ENCODE peak calls at places on chromosome 13, in six cellular contexts. T is neuronal stem cell, D is IMR-90, R is H1, F is mesenchymal stem cell, V is H9. A is an unnamed sample.

GRCh38 chr13:105952233-105952767 is 583.2 kb downstream of the EFNB2 start:
- DNase-seq in D (no peak), R (no peak), T (no peak), V (no peak), F (no peak), A (no peak)

GRCh38 chr13:18943721-18944391 is 237.8 kb downstream of the TUBA3C start:
- DNase-seq in T (no peak), V (no peak), F (no peak), R (no peak), D (no peak), A (no peak)

GRCh38 chr13:39269411-39269810 is 231.2 kb downstream of the NHLRC3 start:
- DNase-seq in V (no peak), D (no peak), T (no peak), R (no peak), F (no peak), A (no peak)

GRCh38 chr13:107025991-107026390 is 458.1 kb upstream of the ARGLU1 start:
- DNase-seq in R (no peak), F (no peak), V (no peak), T (no peak), D (peak), A (peak)

GRCh38 chr13:95296326-95296939 is 4.8 kb downstream of the ABCC4 start:
- DNase-seq in F (no peak), D (no peak), R (no peak), T (no peak), V (peak), A (peak)

GRCh38 chr13:108496364-108497215 is 132.8 kb upstream of the MYO16 start:
- DNase-seq in D (no peak), T (peak), R (no peak), F (peak), V (peak), A (peak)

GRCh38 chr13:19161308-19161707 is 20.3 kb downstream of the TUBA3C start:
- DNase-seq in R (no peak), T (no peak), V (no peak), F (no peak), D (no peak), A (no peak)

GRCh38 chr13:63446329-63446728 is 2030.7 kb upstream of the PCDH20 start:
- DNase-seq in T (no peak), F (no peak), R (no peak), D (no peak), V (no peak), A (no peak)

GRCh38 chr13:32629313-32629712 is 43.1 kb downstream of the PDS5B start:
- DNase-seq in V (no peak), R (no peak), T (no peak), F (peak), D (peak), A (no peak)

GRCh38 chr13:101492251-101492910 is 39.9 kb downstream of the ITGBL1 start:
- DNase-seq in R (no peak), V (no peak), T (peak), D (peak), F (no peak), A (no peak)

GRCh38 chr13:108326318-108326717 is 56.8 kb downstream of the TNFSF13B start:
- DNase-seq in V (no peak), F (no peak), T (no peak), R (no peak), D (no peak), A (peak)

GRCh38 chr13:78160793-78161192 is 242.2 kb upstream of the EDNRB start:
- DNase-seq in V (no peak), T (no peak), R (no peak), F (peak), D (peak), A (no peak)

GRCh38 chr13:26872444-26873173 is 112.0 kb upstream of the GPR12 start:
- DNase-seq in T (peak), D (peak), F (peak), V (peak), R (peak), A (peak)

GRCh38 chr13:28474491-28475134 is 20.3 kb downstream of the FLT1 start:
- DNase-seq in F (peak), D (no peak), R (no peak), V (no peak), T (no peak), A (no peak)

GRCh38 chr13:46172531-46172991 is 9.4 kb downstream of the LCP1 start:
- DNase-seq in T (no peak), D (no peak), F (no peak), V (no peak), R (no peak), A (peak)

GRCh38 chr13:24038846-24039330 is 121.6 kb upstream of the SPATA13 start:
- DNase-seq in R (no peak), D (peak), F (peak), T (no peak), V (no peak), A (no peak)

GRCh38 chr13:29543230-29544215 is 52.0 kb downstream of the SLC7A1 start:
- DNase-seq in R (peak), V (peak), F (peak), D (peak), T (no peak), A (peak)

GRCh38 chr13:75621147-75621546 is 15.0 kb upstream of the LMO7 start:
- DNase-seq in F (no peak), D (peak), T (no peak), R (no peak), V (no peak), A (no peak)

GRCh38 chr13:68749801-68750200 is 1357.8 kb upstream of the ATXN8OS start:
- DNase-seq in R (no peak), F (no peak), T (no peak), D (no peak), V (no peak), A (no peak)

GRCh38 chr13:32125746-32126145 is 94.2 kb downstream of the FRY start:
- DNase-seq in T (no peak), F (no peak), V (no peak), D (no peak), R (no peak), A (no peak)

GRCh38 chr13:27794075-27794691 is 1.9 kb downstream of the GSX1 start:
- DNase-seq in D (no peak), T (no peak), V (no peak), F (no peak), R (no peak), A (no peak)

GRCh38 chr13:23477096-23477495 is 43.6 kb upstream of the SACS start:
- DNase-seq in V (no peak), D (peak), F (no peak), R (no peak), T (no peak), A (no peak)

GRCh38 chr13:47017476-47017875 is 120.6 kb upstream of the HTR2A start:
- DNase-seq in D (peak), R (no peak), F (no peak), T (no peak), V (no peak), A (no peak)

GRCh38 chr13:46665630-46666482 is 112.9 kb downstream of the LRCH1 start:
- DNase-seq in R (no peak), T (no peak), V (no peak), F (peak), D (no peak), A (peak)

GRCh38 chr13:57633950-57634828 is 2.6 kb downstream of the PCDH17 start:
- DNase-seq in R (no peak), T (no peak), V (peak), F (no peak), D (no peak), A (peak)

GRCh38 chr13:94712812-94713555 is 639 bp upstream of the SOX21 start:
- DNase-seq in V (peak), T (no peak), D (peak), R (no peak), F (peak), A (peak)

GRCh38 chr13:24217601-24218281 is 57.2 kb downstream of the SPATA13 start:
- DNase-seq in R (no peak), D (no peak), V (peak), F (peak), T (no peak), A (peak)

GRCh38 chr13:30333601-30334000 is 26.2 kb upstream of the KATNAL1 start:
- DNase-seq in R (no peak), T (no peak), F (no peak), D (no peak), V (no peak), A (no peak)

GRCh38 chr13:102847272-102848234 is 1.7 kb downstream of the ERCC5 start:
- DNase-seq in R (no peak), V (no peak), F (peak), T (no peak), D (peak), A (peak)

GRCh38 chr13:35471466-35472307 is 4.8 kb downstream of the MAB21L1 start:
- DNase-seq in V (no peak), D (no peak), F (peak), T (peak), R (no peak), A (peak)

GRCh38 chr13:72565893-72566292 is 161.5 kb downstream of the MZT1 start:
- DNase-seq in R (no peak), T (peak), F (peak), V (no peak), D (peak), A (peak)

GRCh38 chr13:82758056-82758455 is 1124.2 kb downstream of the SLITRK1 start:
- DNase-seq in D (peak), V (peak), T (no peak), R (peak), F (no peak), A (peak)

GRCh38 chr13:68152414-68152813 is 922.3 kb upstream of the PCDH9 start:
- DNase-seq in D (no peak), R (no peak), T (no peak), V (no peak), F (no peak), A (no peak)

GRCh38 chr13:22665531-22665930 is 515.2 kb upstream of the SGCG start:
- DNase-seq in F (no peak), V (no peak), D (no peak), T (no peak), R (no peak), A (no peak)

GRCh38 chr13:27920677-27921420 is 1.0 kb downstream of the PDX1 start:
- DNase-seq in F (peak), T (peak), R (no peak), D (peak), V (peak), A (peak)

GRCh38 chr13:26760835-26761582 is 423 bp upstream of the GPR12 start:
- DNase-seq in T (no peak), V (no peak), R (no peak), F (no peak), D (no peak), A (no peak)

GRCh38 chr13:24280722-24281121 is 28.7 kb upstream of the C1QTNF9 start:
- DNase-seq in F (no peak), R (no peak), D (peak), T (no peak), V (no peak), A (no peak)

GRCh38 chr13:102838273-102838672 is 7.6 kb upstream of the ERCC5 start:
- DNase-seq in F (no peak), V (no peak), T (no peak), R (no peak), D (peak), A (no peak)

DNA sequence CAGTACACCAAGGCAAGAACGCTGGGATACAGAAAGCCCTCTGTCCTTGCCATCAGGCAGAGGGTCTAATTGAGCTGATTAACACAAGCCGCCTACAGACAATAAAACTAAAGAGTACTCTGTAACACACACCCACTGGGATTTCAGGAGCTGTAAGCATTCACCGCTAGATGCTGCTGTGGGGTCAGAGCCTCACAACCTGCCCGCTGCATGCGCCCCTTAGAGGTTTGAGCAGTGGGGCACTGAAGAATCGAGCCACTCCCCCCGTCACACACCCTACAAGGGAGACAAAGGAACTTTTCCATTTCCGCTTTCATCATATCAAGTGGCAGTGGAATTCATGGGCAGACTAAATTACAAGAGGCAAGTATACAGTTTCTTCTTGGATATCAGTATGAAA is 1080.6 kb downstream of the PCDH17 start:
- DNase-seq in T (peak), R (peak), D (no peak), V (peak), F (no peak), A (peak)
- H2BK15ac ChIP-seq in T (no peak), R (no peak), D (no peak), V (no peak), F (no peak), A (no peak)

GRCh38 chr13:87666826-87667225 is 4.3 kb upstream of the SLITRK5 start:
- DNase-seq in T (no peak), R (no peak), F (peak), D (no peak), V (no peak), A (no peak)

GRCh38 chr13:87671824-87672603 is 843 bp downstream of the SLITRK5 start:
- DNase-seq in F (peak), D (no peak), R (no peak), V (peak), T (peak), A (peak)

GRCh38 chr13:87667686-87668085 is 3.5 kb upstream of the SLITRK5 start:
- DNase-seq in F (no peak), T (no peak), V (no peak), R (no peak), D (no peak), A (no peak)

GRCh38 chr13:87671031-87671823 is at the start of gene SLITRK5:
- DNase-seq in R (no peak), V (peak), D (peak), F (peak), T (peak), A (peak)

GRCh38 chr13:87669379-87669978 is 1.7 kb upstream of the SLITRK5 start:
- DNase-seq in D (peak), T (no peak), R (no peak), F (peak), V (peak), A (peak)
- H2BK15ac ChIP-seq in D (no peak), T (no peak), R (no peak), F (no peak), V (no peak), A (no peak)

GRCh38 chr13:54029720-54030119 is 1001.1 kb downstream of the OLFM4 start:
- DNase-seq in D (no peak), R (no peak), T (no peak), V (no peak), F (no peak), A (peak)

GRCh38 chr13:54034047-54034446 is 1005.4 kb downstream of the OLFM4 start:
- DNase-seq in T (no peak), F (no peak), R (no peak), D (no peak), V (no peak), A (no peak)

GRCh38 chr13:54029226-54029625 is 1000.6 kb downstream of the OLFM4 start:
- DNase-seq in T (peak), V (no peak), R (peak), D (no peak), F (peak), A (peak)

GRCh38 chr13:54033323-54033861 is 1004.8 kb downstream of the OLFM4 start:
- DNase-seq in T (no peak), R (no peak), F (no peak), D (no peak), V (no peak), A (peak)
- H2BK15ac ChIP-seq in T (no peak), R (no peak), F (no peak), D (no peak), V (no peak), A (no peak)

GRCh38 chr13:43546260-43546659 is 240.5 kb downstream of the ENOX1 start:
- DNase-seq in F (no peak), T (no peak), D (no peak), V (no peak), R (no peak), A (peak)
- H2BK15ac ChIP-seq in F (no peak), T (no peak), D (no peak), V (no peak), R (no peak), A (no peak)

GRCh38 chr13:50911937-50912624 is 2.5 kb downstream of the RNASEH2B start:
- DNase-seq in V (peak), T (peak), R (peak), D (peak), F (peak), A (peak)
- H2BK15ac ChIP-seq in V (no peak), T (no peak), R (peak), D (no peak), F (no peak), A (no peak)

GRCh38 chr13:109998030-109998429 is 211.6 kb upstream of the IRS2 start:
- DNase-seq in T (no peak), F (no peak), R (no peak), D (no peak), V (no peak), A (no peak)
- H2BK15ac ChIP-seq in T (no peak), F (no peak), R (no peak), D (no peak), V (no peak), A (no peak)

GRCh38 chr13:103973740-103974139 is 907.5 kb upstream of the SLC10A2 start:
- DNase-seq in T (no peak), V (no peak), F (no peak), D (no peak), R (no peak), A (no peak)
- H2BK15ac ChIP-seq in T (no peak), V (no peak), F (no peak), D (no peak), R (no peak), A (no peak)

DNA sequence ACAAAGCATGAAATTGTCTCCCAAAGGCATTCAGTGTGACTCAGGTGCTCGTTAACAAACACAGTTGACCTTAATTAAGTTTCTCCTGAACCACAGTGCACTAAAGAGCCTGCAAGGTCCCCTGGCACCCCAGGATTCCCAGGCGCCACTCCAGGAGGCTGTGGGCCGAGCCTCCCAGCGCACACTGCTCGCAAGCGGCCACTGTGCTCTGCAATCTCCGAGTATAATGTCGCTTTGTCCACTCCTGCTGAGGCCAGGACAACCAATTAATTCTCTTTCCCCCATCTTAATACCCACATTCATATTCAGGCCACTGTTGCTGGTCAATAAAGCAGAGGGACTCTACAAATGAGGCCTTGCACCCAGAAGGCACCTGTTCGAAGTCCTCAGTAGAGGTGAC is 8.8 kb downstream of the RAB20 start:
- DNase-seq in R (no peak), F (no peak), D (no peak), V (no peak), T (no peak), A (no peak)
- H2BK15ac ChIP-seq in R (no peak), F (no peak), D (no peak), V (no peak), T (no peak), A (no peak)

GRCh38 chr13:21584973-21585592 is 18.9 kb downstream of the MICU2 start:
- DNase-seq in R (no peak), D (no peak), V (no peak), T (no peak), F (no peak), A (no peak)

GRCh38 chr13:21580736-21581135 is 23.2 kb downstream of the MICU2 start:
- DNase-seq in T (no peak), V (no peak), F (no peak), D (no peak), R (no peak), A (no peak)

GRCh38 chr13:21579754-21580316 is 24.1 kb downstream of the MICU2 start:
- DNase-seq in D (no peak), T (no peak), R (no peak), V (no peak), F (no peak), A (no peak)

GRCh38 chr13:21583496-21583895 is 20.5 kb downstream of the MICU2 start:
- DNase-seq in F (no peak), T (no peak), R (peak), V (peak), D (peak), A (peak)
- H2BK15ac ChIP-seq in F (no peak), T (no peak), R (no peak), V (no peak), D (no peak), A (no peak)

GRCh38 chr13:44904982-44905381 is 84.3 kb downstream of the NUFIP1 start:
- DNase-seq in F (peak), T (no peak), R (no peak), D (peak), V (no peak), A (no peak)
- H2BK15ac ChIP-seq in F (no peak), T (no peak), R (no peak), D (peak), V (no peak), A (no peak)